ENCODE peak calls at places on chromosomes 7 and 10, in five cellular contexts. Q is HCT116, B is GM12878, G is SK-N-SH, O is HepG2. D is an unnamed sample.

GRCh38 chr7:21221130-21221529 is 206.8 kb upstream of the SP4 start:
- DNase-seq in B (no peak), Q (no peak), G (no peak), O (no peak), D (no peak)

GRCh38 chr7:985915-986741 is 3.1 kb downstream of the CYP2W1 start:
- DNase-seq in G (peak), Q (no peak), O (no peak), B (no peak), D (peak)

GRCh38 chr10:61815505-61815904 is 86.0 kb upstream of the ARID5B start:
- DNase-seq in B (no peak), O (no peak), G (no peak), Q (no peak), D (no peak)

GRCh38 chr7:37092548-37092947 is 356.1 kb downstream of the ELMO1 start:
- DNase-seq in G (no peak), O (no peak), B (no peak), Q (no peak), D (no peak)

GRCh38 chr7:78472519-78472918 is 673.9 kb downstream of the PHTF2 start:
- DNase-seq in B (no peak), Q (no peak), G (no peak), O (no peak), D (no peak)

GRCh38 chr10:93342346-93342745 is 139.8 kb downstream of the MYOF start:
- DNase-seq in Q (no peak), O (no peak), G (no peak), B (no peak), D (no peak)

GRCh38 chr7:143345428-143345900 is 17.0 kb downstream of the FAM131B start:
- DNase-seq in O (no peak), G (peak), Q (peak), B (no peak), D (peak)

GRCh38 chr7:43612599-43613589 is 30.0 kb downstream of the STK17A start:
- DNase-seq in Q (no peak), G (no peak), B (no peak), O (no peak), D (no peak)

GRCh38 chr7:157278167-157278790 is 58.5 kb upstream of the DNAJB6 start:
- DNase-seq in O (no peak), G (peak), Q (no peak), B (no peak), D (peak)

GRCh38 chr10:62024026-62024701 is 122.7 kb downstream of the ARID5B start:
- DNase-seq in Q (no peak), O (no peak), G (no peak), B (no peak), D (no peak)

GRCh38 chr7:57425239-57425944 is 24.6 kb upstream of the ZNF716 start:
- DNase-seq in Q (no peak), G (no peak), B (no peak), O (no peak), D (no peak)

GRCh38 chr7:117072620-117073118 is 119.4 kb downstream of the ST7 start:
- DNase-seq in O (no peak), B (no peak), G (peak), Q (no peak), D (no peak)

GRCh38 chr7:121261207-121261884 is 67.5 kb upstream of the WNT16 start:
- DNase-seq in B (no peak), G (no peak), O (no peak), Q (no peak), D (no peak)

GRCh38 chr7:127650842-127651555 is 995 bp upstream of the SND1 start:
- DNase-seq in G (peak), B (no peak), Q (no peak), O (no peak), D (no peak)

GRCh38 chr7:83579740-83580139 is 69.2 kb downstream of the SEMA3E start:
- DNase-seq in B (no peak), G (no peak), O (no peak), Q (no peak), D (no peak)

GRCh38 chr7:82335927-82336326 is 107.7 kb downstream of the CACNA2D1 start:
- DNase-seq in B (no peak), O (no peak), Q (no peak), G (peak), D (no peak)

GRCh38 chr7:135707570-135707966 is 20.4 kb downstream of the SLC13A4 start:
- DNase-seq in Q (no peak), B (no peak), O (no peak), G (no peak), D (no peak)

GRCh38 chr7:14754631-14755030 is 147.9 kb downstream of the DGKB start:
- DNase-seq in O (no peak), B (no peak), Q (no peak), G (no peak), D (no peak)

DNA sequence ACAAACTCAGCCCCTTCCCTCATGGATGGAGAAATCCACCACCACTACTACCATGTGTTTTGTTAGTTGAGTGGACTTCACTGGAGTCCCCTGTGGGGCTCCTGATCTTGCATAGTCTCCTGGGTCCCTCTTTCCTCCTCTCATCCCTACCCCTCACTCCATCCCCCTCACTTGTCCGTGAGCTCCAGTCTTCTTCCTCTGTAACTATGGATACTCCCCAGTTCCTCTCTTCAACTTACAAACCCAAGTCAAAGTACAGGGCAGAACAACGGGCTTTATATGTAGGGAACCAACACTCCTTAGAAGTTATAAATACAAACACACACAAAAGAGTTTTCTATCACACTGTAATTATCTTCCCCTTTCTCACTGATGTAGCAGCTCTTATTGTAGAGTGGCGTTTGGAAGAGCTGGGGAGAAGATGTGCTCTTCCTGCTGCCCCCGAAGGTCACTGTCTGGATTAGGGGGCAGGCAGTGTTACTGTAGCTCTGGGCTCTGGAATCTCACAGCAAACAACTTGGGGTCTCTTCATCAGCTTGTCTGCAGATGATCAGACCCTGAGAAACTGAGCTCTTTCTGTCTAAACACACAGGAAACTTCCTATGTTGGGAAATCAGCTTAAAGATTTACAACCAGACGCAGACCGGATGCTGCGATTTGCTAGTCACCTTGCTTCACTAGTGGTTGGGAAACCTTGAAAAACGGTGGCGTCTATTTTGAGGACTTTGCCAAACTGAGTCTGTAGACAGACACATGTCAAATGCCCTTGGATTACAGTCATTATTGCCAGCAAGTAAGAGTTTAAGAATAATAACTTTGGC is 13.6 kb downstream of the SNX10 start:
- DNase-seq in O (peak), G (no peak), Q (no peak), B (no peak), D (no peak)
- TF ChIP-seq ZBTB33 in O (no peak), G (no peak), Q (no peak), B (no peak), D (no peak)

GRCh38 chr10:43322321-43322720 is 49.1 kb upstream of the FXYD4 start:
- DNase-seq in Q (no peak), B (no peak), O (no peak), G (no peak), D (no peak)
- TF ChIP-seq RAD21 in Q (no peak), B (no peak), O (no peak), G (no peak), D (no peak)

DNA sequence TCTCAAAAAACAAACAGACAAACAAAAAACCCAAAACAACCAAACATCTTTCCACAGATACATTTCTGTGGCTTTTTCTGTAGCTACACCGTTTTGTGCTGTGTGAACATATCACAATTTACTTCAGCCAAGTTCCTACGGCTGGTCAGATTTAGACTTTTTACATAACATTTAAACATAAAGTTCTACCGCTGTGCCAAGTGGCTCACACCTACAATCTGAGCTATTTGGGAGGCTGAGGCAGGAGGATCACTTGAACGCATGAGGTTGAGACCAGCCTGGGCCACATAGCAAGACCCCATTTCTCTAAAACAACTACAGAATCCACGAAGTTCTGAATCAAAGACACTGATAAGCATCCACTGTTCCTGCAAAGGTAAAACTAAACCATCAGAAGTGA is 30.3 kb downstream of the DAGLB start:
- DNase-seq in O (no peak), B (no peak), G (no peak), Q (no peak), D (no peak)
- TF ChIP-seq ZBTB33 in O (no peak), B (no peak), G (no peak), Q (no peak), D (no peak)

GRCh38 chr7:149880871-149881301 is 7.1 kb downstream of the ATP6V0E2 start:
- DNase-seq in O (no peak), B (no peak), G (no peak), Q (no peak), D (no peak)
- TF ChIP-seq RAD21 in O (no peak), B (no peak), G (no peak), Q (no peak), D (no peak)

GRCh38 chr7:42460948-42461347 is 223.9 kb upstream of the GLI3 start:
- DNase-seq in B (no peak), O (no peak), G (no peak), Q (no peak), D (no peak)
- TF ChIP-seq ZBTB33 in B (no peak), O (no peak), G (no peak), Q (no peak), D (no peak)

GRCh38 chr10:74008212-74008731 is 10.4 kb downstream of the VCL start:
- DNase-seq in Q (no peak), B (no peak), O (no peak), G (peak), D (no peak)
- TF ChIP-seq RAD21 in Q (no peak), B (no peak), O (no peak), G (no peak), D (no peak)